ENCODE peak calls at places on chromosomes 11 and 22, in nine cellular contexts. A is spleen; K is mucosa of descending colon; S is tibial artery; Q is effector memory CD4-positive, alpha-beta T cell; V is thoracic aorta; E is neuronal stem cell; T is DND-41; B is left ventricle myocardium inferior. X is an unnamed sample. For H3K4me1, the result is how much of the 10 kb centered on the place peaks cover.

GRCh38 chr11:114229062-114229450 is 67.1 kb upstream of the NNMT start:
- DNase-seq in E (no peak), S (no peak), V (no peak), B (no peak), Q (no peak), T (no peak), K (no peak), A (no peak), X (no peak)

GRCh38 chr11:69352181-69352580 is 58.2 kb downstream of the MYEOV start:
- DNase-seq in K (no peak), Q (no peak), V (no peak), E (no peak), T (no peak), B (no peak), A (no peak), S (no peak), X (no peak)

GRCh38 chr11:121721961-121722360 is 269.2 kb upstream of the SORL1-AS1 start:
- DNase-seq in T (no peak), E (no peak), Q (no peak), A (no peak), K (no peak), S (no peak), V (no peak), B (no peak), X (no peak)

GRCh38 chr11:28877366-28877765 is 769.2 kb downstream of the METTL15 start:
- DNase-seq in S (no peak), T (no peak), B (no peak), Q (no peak), A (no peak), K (no peak), V (no peak), E (no peak), X (no peak)

GRCh38 chr22:40588726-40589125 is 47.8 kb downstream of the MRTFA start:
- DNase-seq in S (no peak), E (no peak), V (no peak), B (no peak), A (no peak), K (no peak), Q (no peak), T (no peak), X (no peak)

GRCh38 chr11:66768088-66768521 is 39.1 kb upstream of the SPTBN2 start:
- DNase-seq in Q (no peak), T (no peak), K (no peak), B (no peak), V (no peak), E (no peak), A (no peak), S (no peak), X (no peak)

GRCh38 chr11:100855466-100856067 is 168.5 kb downstream of the ARHGAP42 start:
- DNase-seq in K (no peak), V (no peak), Q (no peak), E (no peak), T (no peak), S (no peak), A (no peak), B (no peak), X (no peak)

GRCh38 chr11:112315057-112315720 is 54.5 kb upstream of the PLET1 start:
- DNase-seq in K (no peak), V (no peak), B (no peak), S (no peak), T (peak), E (no peak), A (no peak), Q (no peak), X (no peak)

GRCh38 chr22:48757581-48757980 is 1070.1 kb downstream of the BRD1 start:
- DNase-seq in K (no peak), B (no peak), E (no peak), T (no peak), S (peak), V (no peak), A (peak), Q (no peak), X (no peak)

GRCh38 chr11:69249641-69250502 is 44.1 kb upstream of the MYEOV start:
- DNase-seq in K (no peak), Q (no peak), T (no peak), B (no peak), V (no peak), E (no peak), S (peak), A (no peak), X (no peak)

GRCh38 chr22:43823353-43823908 is 11.3 kb upstream of the EFCAB6 start:
- DNase-seq in B (no peak), K (no peak), S (peak), E (no peak), V (no peak), A (no peak), Q (no peak), T (no peak), X (no peak)

GRCh38 chr11:11579012-11579755 is 42.6 kb downstream of the GALNT18 start:
- DNase-seq in E (no peak), A (no peak), B (peak), S (no peak), V (no peak), K (no peak), T (no peak), Q (no peak), X (peak)

GRCh38 chr22:38759005-38759404 is 3.2 kb upstream of the SUN2 start:
- DNase-seq in Q (no peak), A (no peak), T (no peak), B (no peak), E (no peak), K (no peak), V (no peak), S (no peak), X (no peak)

GRCh38 chr11:336666-337002 is 16.0 kb upstream of the IFITM3 start:
- DNase-seq in B (no peak), T (no peak), E (no peak), K (no peak), V (no peak), A (peak), Q (no peak), S (no peak), X (no peak)

GRCh38 chr11:78416285-78417174 is 1.1 kb downstream of the GAB2 start:
- DNase-seq in K (peak), A (peak), T (peak), E (peak), Q (peak), B (peak), S (peak), V (peak), X (peak)

GRCh38 chr11:79182794-79183193 is 258.0 kb downstream of the TENM4 start:
- DNase-seq in V (no peak), E (no peak), K (no peak), B (no peak), A (no peak), Q (no peak), T (no peak), S (no peak), X (no peak)

GRCh38 chr22:19187716-19188563 is 9.4 kb upstream of the SLC25A1 start:
- DNase-seq in V (no peak), Q (no peak), E (no peak), A (no peak), S (peak), K (no peak), B (no peak), T (no peak), X (no peak)

GRCh38 chr22:17272511-17272991 is 53.3 kb upstream of the ADA2 start:
- DNase-seq in K (no peak), E (no peak), S (no peak), B (no peak), T (no peak), A (peak), V (no peak), Q (no peak), X (peak)

GRCh38 chr11:128814856-128815705 is 52.0 kb downstream of the KCNJ1 start:
- DNase-seq in V (no peak), B (peak), T (no peak), E (peak), A (no peak), S (no peak), K (peak), Q (no peak), X (peak)

GRCh38 chr22:37896181-37896592 is 9.9 kb upstream of the MICALL1 start:
- DNase-seq in E (no peak), T (peak), S (no peak), K (peak), V (no peak), Q (peak), B (no peak), A (peak), X (peak)

GRCh38 chr11:36007127-36007824 is 63.4 kb downstream of the LDLRAD3 start:
- DNase-seq in S (no peak), K (no peak), T (no peak), Q (no peak), B (no peak), A (no peak), V (no peak), E (no peak), X (no peak)

GRCh38 chr11:29200776-29201574 is 815.9 kb downstream of the KCNA4 start:
- DNase-seq in E (no peak), A (no peak), T (no peak), V (no peak), S (no peak), K (peak), B (no peak), Q (no peak), X (no peak)

GRCh38 chr11:5204787-5205186 is 4.3 kb upstream of the OR51V1 start:
- DNase-seq in K (no peak), T (no peak), S (no peak), V (no peak), Q (no peak), B (no peak), E (peak), A (no peak), X (no peak)

GRCh38 chr22:42500164-42500835 is 19.3 kb downstream of the RRP7A start:
- DNase-seq in B (peak), A (peak), K (peak), V (no peak), E (peak), Q (peak), S (peak), T (peak), X (peak)

GRCh38 chr11:74672956-74673895 is 58.0 kb downstream of the CHRDL2 start:
- DNase-seq in T (no peak), A (peak), B (peak), K (peak), V (peak), E (no peak), Q (no peak), S (peak), X (peak)

GRCh38 chr11:119055901-119056300 is 1.1 kb downstream of the HYOU1 start:
- DNase-seq in A (no peak), K (no peak), Q (no peak), B (no peak), S (no peak), E (no peak), T (peak), V (no peak), X (no peak)

GRCh38 chr11:11538277-11538960 is 83.4 kb downstream of the GALNT18 start:
- DNase-seq in T (no peak), S (peak), B (peak), K (no peak), V (no peak), Q (no peak), E (no peak), A (no peak), X (peak)

GRCh38 chr11:58629857-58630256 is 7.4 kb downstream of the CNTF start:
- DNase-seq in B (no peak), K (peak), S (no peak), T (peak), Q (no peak), A (no peak), V (no peak), E (no peak), X (peak)

GRCh38 chr11:118216621-118217526 is 7.9 kb downstream of the JAML start:
- DNase-seq in T (no peak), E (no peak), V (no peak), S (no peak), B (no peak), K (no peak), A (no peak), Q (peak), X (no peak)

GRCh38 chr11:80297808-80298460 is 857.1 kb upstream of the TENM4 start:
- DNase-seq in B (no peak), K (no peak), E (no peak), A (no peak), Q (no peak), T (no peak), V (no peak), S (no peak), X (no peak)

GRCh38 chr11:19367051-19367709 is 126.4 kb upstream of the E2F8 start:
- DNase-seq in S (no peak), B (no peak), V (no peak), E (no peak), K (no peak), T (no peak), Q (no peak), A (no peak), X (no peak)

GRCh38 chr22:37054078-37054440 is 2.5 kb downstream of the KCTD17 start:
- DNase-seq in T (no peak), B (no peak), A (no peak), Q (no peak), E (no peak), S (no peak), K (peak), V (no peak), X (no peak)

GRCh38 chr11:127451852-127452251 is 451.3 kb upstream of the KIRREL3 start:
- DNase-seq in V (no peak), Q (no peak), K (no peak), S (no peak), T (no peak), A (no peak), B (peak), E (no peak), X (peak)

GRCh38 chr11:1139441-1140066 is 18.2 kb upstream of the MUC5AC start:
- DNase-seq in E (no peak), K (no peak), A (peak), Q (no peak), S (no peak), B (no peak), T (no peak), V (no peak), X (no peak)

GRCh38 chr11:78808903-78809302 is 234.2 kb upstream of the NARS2 start:
- DNase-seq in V (no peak), K (peak), Q (no peak), E (no peak), T (no peak), S (no peak), B (no peak), A (no peak), X (no peak)

GRCh38 chr11:59753650-59754493 is 1.3 kb upstream of the STX3 start:
- DNase-seq in T (peak), E (peak), S (peak), K (peak), Q (peak), B (peak), V (peak), A (peak), X (peak)

DNA sequence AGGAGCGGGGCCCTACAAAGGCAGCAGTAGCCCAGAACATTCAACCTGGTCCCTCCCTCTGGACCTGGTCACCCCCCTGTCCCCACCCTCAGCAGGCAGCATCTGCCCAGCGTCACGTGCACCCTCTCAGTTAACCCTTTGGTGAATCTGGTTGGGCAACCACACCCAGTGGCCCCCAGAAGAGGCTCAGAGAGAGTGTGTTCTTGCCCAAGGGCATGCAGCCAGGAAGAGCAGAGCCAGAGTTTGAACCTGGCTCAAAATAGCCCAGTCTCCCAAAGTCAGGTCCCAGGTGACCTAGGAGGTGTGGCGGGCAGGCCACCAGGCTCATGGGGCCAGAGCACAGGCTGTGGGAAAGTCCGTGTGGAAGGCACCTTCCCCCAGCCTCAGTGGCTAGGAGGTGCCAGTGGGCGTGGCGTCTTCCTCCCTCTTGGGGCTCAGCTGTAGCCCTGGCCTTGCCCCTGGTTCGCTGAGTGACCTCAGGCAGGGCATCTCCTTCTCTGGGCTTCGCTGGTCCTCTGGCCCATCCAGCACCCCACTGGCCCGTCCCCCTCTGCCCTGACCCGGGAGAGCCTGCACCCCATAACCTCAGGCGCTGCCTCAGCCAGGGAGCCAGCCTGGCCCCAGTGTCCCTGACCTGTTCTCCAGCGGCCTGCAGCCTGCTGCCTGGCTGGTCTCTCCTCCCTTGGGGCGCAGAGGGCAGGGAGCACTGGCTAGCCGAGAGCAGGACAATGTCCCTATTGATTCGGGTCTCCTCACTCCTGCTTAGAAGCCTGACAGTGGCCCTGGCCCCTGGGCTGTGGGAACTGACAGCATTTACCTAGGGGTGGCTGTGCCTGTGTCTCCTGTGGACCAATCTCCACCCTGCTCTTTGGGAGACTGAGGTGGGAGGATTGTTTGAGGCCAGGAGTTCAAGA is 7.0 kb downstream of the ALDH3B1 start:
- DNase-seq in T (no peak), E (no peak), B (no peak), K (no peak), A (no peak), Q (no peak), V (no peak), S (no peak), X (no peak)
- H3K4me1 ChIP-seq in T (under half), E (under half), B (under half), K (under half), A (under half), Q (under half), V (under half), S (under half), X (under half)

GRCh38 chr11:123700774-123701173 is 40.7 kb downstream of the ZNF202 start:
- DNase-seq in V (no peak), K (peak), E (no peak), B (no peak), Q (no peak), A (no peak), T (no peak), S (no peak), X (no peak)

GRCh38 chr11:123707606-123708205 is 33.8 kb downstream of the ZNF202 start:
- DNase-seq in V (no peak), A (no peak), K (peak), Q (peak), S (no peak), B (peak), E (peak), T (peak), X (peak)

GRCh38 chr11:123702137-123702536 is 39.3 kb downstream of the ZNF202 start:
- DNase-seq in Q (no peak), V (no peak), A (no peak), S (no peak), B (no peak), T (peak), K (no peak), E (no peak), X (peak)

GRCh38 chr11:123707206-123707605 is 34.3 kb downstream of the ZNF202 start:
- DNase-seq in T (no peak), V (no peak), B (no peak), E (no peak), Q (no peak), A (no peak), K (no peak), S (no peak), X (no peak)

DNA sequence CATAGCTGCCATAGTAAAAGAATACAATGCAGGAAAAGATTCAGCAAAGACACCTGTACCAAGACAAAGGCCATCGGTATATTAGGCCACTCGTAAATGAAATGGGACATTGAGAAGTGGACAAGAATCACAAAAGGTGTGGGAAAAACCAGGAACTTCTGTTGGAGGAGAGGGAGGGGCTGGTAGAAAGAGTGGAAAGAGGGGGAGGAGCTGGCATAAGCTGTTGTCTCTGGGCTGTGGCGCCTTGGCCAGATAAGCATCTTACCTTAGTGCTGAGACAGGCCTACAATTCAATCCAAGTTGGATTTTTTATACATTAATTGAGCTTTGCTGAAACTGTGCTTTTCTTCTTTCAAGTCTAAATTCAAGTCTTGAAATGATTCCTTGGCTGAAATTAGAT is 37.1 kb downstream of the ZNF202 start:
- DNase-seq in A (no peak), S (no peak), E (no peak), K (no peak), Q (no peak), B (no peak), V (no peak), T (no peak), X (no peak)
- H3K4me1 ChIP-seq in A (under half), S (under half), E (under half), K (under half), Q (under half), B (under half), V (under half), T (under half), X (under half)

GRCh38 chr11:45413156-45413833 is 127.2 kb upstream of the SYT13 start:
- DNase-seq in E (no peak), K (no peak), A (no peak), T (no peak), Q (no peak), B (no peak), S (no peak), V (no peak), X (no peak)
- H3K4me1 ChIP-seq in E (under half), K (under half), A (under half), T (under half), Q (under half), B (under half), S (under half), V (under half), X (under half)

GRCh38 chr11:10322401-10322800 is 17.5 kb downstream of the ADM start:
- DNase-seq in Q (no peak), S (peak), B (no peak), K (no peak), A (no peak), V (no peak), E (no peak), T (no peak), X (no peak)

GRCh38 chr11:10325398-10326079 is 20.7 kb downstream of the ADM start:
- DNase-seq in A (no peak), V (no peak), E (no peak), K (no peak), T (no peak), B (no peak), S (no peak), Q (no peak), X (no peak)

GRCh38 chr11:10323793-10324170 is 18.9 kb downstream of the ADM start:
- DNase-seq in K (no peak), E (no peak), T (no peak), B (no peak), Q (no peak), A (no peak), V (no peak), S (no peak), X (no peak)

GRCh38 chr11:10324474-10324873 is 19.6 kb downstream of the ADM start:
- DNase-seq in B (no peak), E (no peak), V (no peak), Q (no peak), K (no peak), A (no peak), S (no peak), T (no peak), X (no peak)

DNA sequence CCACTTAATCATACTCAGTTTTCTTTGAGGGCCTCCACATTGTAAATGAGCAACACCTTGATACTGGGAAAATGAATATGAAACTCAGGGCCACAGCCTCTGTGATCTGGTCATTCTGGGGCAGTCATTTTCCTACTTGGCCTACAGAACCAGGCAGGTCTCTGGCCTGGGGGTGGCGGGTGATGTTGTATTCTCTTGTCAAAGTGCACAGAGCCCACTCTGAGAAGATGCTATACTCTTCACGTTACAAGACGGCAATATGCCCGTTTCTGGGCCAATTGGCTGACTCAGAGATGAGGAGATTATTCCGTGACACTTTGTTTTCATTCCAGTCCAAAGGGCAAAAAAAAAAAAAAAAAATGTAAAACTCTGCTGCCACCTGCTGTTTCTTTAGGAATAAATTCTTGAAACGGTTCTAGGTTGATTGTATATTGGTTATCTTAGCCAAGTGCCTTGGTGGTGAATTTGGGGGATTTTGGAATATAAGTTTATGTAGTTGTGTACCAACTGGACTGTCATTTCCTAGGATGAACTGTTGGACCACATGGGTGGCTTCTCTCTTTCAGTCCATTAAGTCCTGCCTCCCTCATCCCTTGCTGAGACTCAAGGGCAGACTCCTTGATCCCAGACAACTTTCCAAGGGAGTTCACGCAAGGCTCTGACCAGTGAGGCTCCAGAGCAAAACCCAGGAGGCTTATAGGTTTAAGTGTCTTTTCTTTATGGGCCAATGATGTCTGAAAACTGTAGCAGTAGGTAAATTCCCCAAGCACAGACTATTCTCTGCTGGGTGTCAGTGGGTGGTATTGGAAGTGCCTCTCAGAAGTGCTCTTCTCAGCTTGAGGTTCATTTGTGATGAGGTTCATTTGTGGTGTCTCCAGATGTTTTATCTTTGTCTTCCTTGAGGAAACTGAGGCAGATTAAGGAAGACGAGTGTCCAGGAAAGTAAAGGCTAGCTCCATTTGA is 18.2 kb downstream of the ADM start:
- DNase-seq in A (no peak), S (peak), Q (no peak), K (peak), B (peak), T (peak), E (no peak), V (no peak), X (no peak)
- H3K4me1 ChIP-seq in A (under half), S (under half), Q (under half), K (under half), B (half or more), T (under half), E (under half), V (half or more), X (under half)